ENCODE peak calls at places on chromosomes 16 and 17, in five cellular contexts. L, H, E, Y and X are unnamed samples.

GRCh38 chr17:78316115-78316866 is 43.6 kb downstream of the SOCS3 start:
- DNase-seq in L (no peak), H (no peak), E (no peak), Y (peak; percentile 86), X (no peak)

GRCh38 chr17:7284911-7285310 is 3.4 kb downstream of the SLC2A4 start:
- DNase-seq in L (no peak), H (no peak), E (no peak), Y (no peak), X (no peak)

GRCh38 chr16:35344012-35344762 is 1884.8 kb downstream of the TP53TG3F start:
- DNase-seq in L (no peak), H (no peak), E (no peak), Y (no peak), X (no peak)

GRCh38 chr17:42653179-42654124 is 5.6 kb upstream of the TUBG2 start:
- DNase-seq in L (no peak), H (peak; percentile 68), E (peak; percentile 31), Y (peak; percentile 90), X (peak; percentile 41)

GRCh38 chr17:66008680-66009079 is 183.3 kb downstream of the CEP112 start:
- DNase-seq in L (no peak), H (no peak), E (no peak), Y (no peak), X (no peak)

GRCh38 chr17:73646409-73647305 is 2.4 kb upstream of the SDK2 start:
- DNase-seq in L (no peak), H (no peak), E (no peak), Y (peak; percentile 86), X (no peak)

GRCh38 chr17:8426802-8427201 is 8.9 kb upstream of the NDEL1 start:
- DNase-seq in L (no peak), H (no peak), E (no peak), Y (peak; percentile 52), X (no peak)

GRCh38 chr17:73208139-73208827 is 15.4 kb downstream of the COG1 start:
- DNase-seq in L (no peak), H (peak; percentile 16), E (no peak), Y (no peak), X (no peak)

DNA sequence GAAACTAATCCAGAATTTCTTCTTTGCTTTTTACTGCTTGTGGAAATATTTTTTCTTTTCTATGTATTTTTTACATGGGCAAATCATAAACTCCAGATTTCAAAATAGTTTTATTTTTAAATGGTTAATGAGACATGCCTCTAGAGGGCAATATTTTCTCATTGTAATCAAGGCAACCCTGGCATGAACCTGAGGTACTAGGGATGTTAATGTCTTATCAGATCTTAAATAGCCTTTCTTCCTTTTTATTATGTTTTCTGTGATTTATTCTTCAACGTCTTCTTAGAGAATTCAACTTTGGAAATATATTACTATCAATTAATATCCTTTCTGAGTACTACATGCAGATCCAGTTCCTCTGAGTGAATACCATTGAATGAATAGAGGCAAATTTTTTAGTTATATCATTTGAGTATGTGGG is 324.7 kb downstream of the BCAS3 start:
- DNase-seq in L (peak; percentile 26), H (no peak), E (no peak), Y (no peak), X (no peak)
- TF ChIP-seq CTCF in L (peak; percentile 77), H (peak; percentile 48), E (peak; percentile 39), Y (peak; percentile 81), X (peak; percentile 66)

DNA sequence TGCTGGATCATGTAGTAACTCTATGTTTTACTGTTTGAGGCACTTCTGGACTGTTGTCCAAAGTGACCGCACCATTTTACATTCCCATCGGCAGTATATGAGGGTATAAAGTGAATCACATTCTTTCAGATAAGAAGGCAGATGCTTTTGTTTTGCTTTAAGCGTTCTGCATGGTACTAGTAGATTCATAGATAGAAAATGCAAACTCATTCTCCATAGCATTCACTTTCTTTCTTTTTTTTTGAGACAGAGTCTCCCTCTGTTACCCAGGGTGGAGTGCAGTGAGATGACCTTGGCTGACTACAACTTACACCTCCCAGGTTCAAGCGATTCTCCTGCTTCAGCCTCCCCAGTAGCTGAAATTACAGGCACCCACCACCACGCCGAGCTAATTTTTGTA is 40.4 kb downstream of the TANGO6 start:
- DNase-seq in L (no peak), H (no peak), E (no peak), Y (no peak), X (no peak)
- H3K9me3 ChIP-seq in L (no peaks in the 10 kb centered on the region), H (no peaks in the 10 kb centered on the region), E (no peaks in the 10 kb centered on the region), Y (no peaks in the 10 kb centered on the region), X (no peaks in the 10 kb centered on the region)

GRCh38 chr16:89911375-89911774 is 7.3 kb upstream of the MC1R start:
- DNase-seq in L (no peak), H (no peak), E (no peak), Y (no peak), X (no peak)

GRCh38 chr16:89910717-89911354 is 7.8 kb upstream of the MC1R start:
- DNase-seq in L (no peak), H (no peak), E (no peak), Y (no peak), X (no peak)

GRCh38 chr16:89908236-89908635 is 10.4 kb upstream of the MC1R start:
- DNase-seq in L (no peak), H (no peak), E (no peak), Y (no peak), X (no peak)

GRCh38 chr16:89912143-89912542 is 6.5 kb upstream of the MC1R start:
- DNase-seq in L (no peak), H (no peak), E (no peak), Y (no peak), X (no peak)

DNA sequence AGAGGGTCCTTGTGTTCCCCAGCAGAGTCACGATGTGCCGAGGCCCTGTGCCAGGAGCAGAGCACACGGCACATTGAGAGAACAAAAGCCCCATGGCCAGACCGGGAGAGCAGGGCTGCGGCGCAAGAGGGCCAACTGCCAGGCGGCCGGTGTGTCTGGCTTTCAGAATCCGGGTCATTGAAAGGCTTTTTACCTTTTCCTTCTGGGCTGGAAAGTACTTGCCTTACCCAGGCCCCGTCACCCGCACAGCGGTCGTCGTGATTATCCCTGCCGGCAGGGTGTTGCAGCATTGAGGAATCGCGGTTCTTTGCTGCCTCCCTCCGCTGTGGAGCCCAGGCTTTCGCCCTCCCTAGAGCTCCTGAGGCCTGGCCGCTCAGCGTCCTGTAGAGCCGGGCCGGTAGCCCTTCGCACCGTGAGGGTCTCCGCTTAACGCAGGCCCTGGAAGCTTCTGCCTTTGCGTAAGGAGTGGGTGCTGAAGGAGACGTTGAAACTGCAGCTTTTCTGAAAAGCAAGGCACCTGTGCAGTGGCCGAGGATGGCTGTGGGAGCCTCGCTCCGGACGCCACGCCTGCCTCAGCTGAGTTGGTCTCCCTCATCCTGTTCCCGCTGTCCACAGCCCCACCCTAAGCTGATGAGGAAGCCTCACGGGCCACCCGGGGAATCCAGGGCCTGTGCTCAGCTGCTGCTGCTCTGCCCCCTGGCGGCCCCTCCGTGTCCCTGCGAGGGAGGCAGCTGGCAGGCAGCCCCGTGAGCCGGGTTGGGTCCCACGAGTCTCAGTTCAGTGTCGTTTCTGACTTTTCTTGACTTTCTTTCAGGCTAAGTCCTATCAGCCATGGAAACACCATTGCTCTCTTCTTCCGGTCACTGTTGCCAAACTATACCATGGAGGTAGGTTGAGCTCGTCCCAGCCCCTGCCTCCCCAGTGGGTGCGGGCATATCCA is 8.6 kb upstream of the MC1R start:
- DNase-seq in L (peak; percentile 42), H (peak; percentile 83), E (peak; percentile 79), Y (peak; percentile 94), X (peak; percentile 80)
- H3K27ac ChIP-seq in L (peak overlapping the region; percentile 12), H (no peak overlapping the region), E (peak overlapping the region; percentile 54), Y (no peak overlapping the region), X (no peak overlapping the region)

GRCh38 chr16:55370762-55371482 is 46.9 kb downstream of the IRX6 start:
- DNase-seq in L (no peak), H (peak; percentile 65), E (peak; percentile 15), Y (peak; percentile 90), X (peak; percentile 40)
- TF ChIP-seq CTCF in L (no peak), H (peak; percentile 60), E (no peak), Y (peak; percentile 70), X (no peak)

GRCh38 chr16:3215601-3216262 is 19.2 kb downstream of the ZNF200 start:
- DNase-seq in L (no peak), H (no peak), E (no peak), Y (no peak), X (no peak)
- H3K9me3 ChIP-seq in L (no peaks in the 10 kb centered on the region), H (peaks cover 20% of the 10 kb centered on the region), E (no peaks in the 10 kb centered on the region), Y (peaks cover 5% of the 10 kb centered on the region), X (no peaks in the 10 kb centered on the region)

DNA sequence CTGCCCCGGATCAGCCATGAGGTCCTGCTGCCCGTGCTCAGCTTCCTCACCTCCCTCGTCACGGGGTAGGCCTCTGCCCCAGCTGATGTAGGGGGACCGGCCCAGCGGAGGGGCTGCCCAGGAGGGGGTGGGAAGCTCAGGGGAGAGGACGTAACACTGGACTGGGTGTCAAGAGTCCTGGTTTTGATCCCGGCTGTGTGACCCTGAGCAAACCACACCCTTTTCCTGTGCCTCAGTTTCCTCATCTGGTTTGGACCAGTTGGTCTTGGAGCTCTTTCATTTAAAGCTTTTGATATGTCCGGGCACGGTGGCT is 6.6 kb downstream of the WDR81 start:
- DNase-seq in L (no peak), H (no peak), E (no peak), Y (no peak), X (no peak)
- H3K27ac ChIP-seq in L (peak overlapping the region; percentile 26), H (peak overlapping the region; percentile 94), E (peak overlapping the region; percentile 78), Y (no peak overlapping the region), X (peak overlapping the region; percentile 91)

GRCh38 chr16:60740033-60740696 is 1296.1 kb downstream of the CDH8 start:
- DNase-seq in L (no peak), H (no peak), E (no peak), Y (no peak), X (no peak)
- TF ChIP-seq CTCF in L (no peak), H (no peak), E (no peak), Y (no peak), X (no peak)